ENCODE peak calls at places on chromosomes 7 and 10, in seven cellular contexts. One of them, this sample, is unnamed.

GRCh38 chr10:70343312-70343711 is 39.1 kb downstream of the LRRC20 start:
- DNase-seq in hypothalamus: no peak
- DNase-seq in heart left ventricle: peak; percentile 41
- DNase-seq in naive thymus-derived CD8-positive, alpha-beta T cell: no peak
- DNase-seq in stimulated activated CD8-positive, alpha-beta memory T cell treated with anti-CD3 and anti-CD28 coated beads, Interleukin-15, amount 100 ng/mL, for 24 hours: no peak
- DNase-seq in Calu3: no peak
- DNase-seq in activated T-cell treated with anti-CD3 and anti-CD28 coated beads, Interleukin-2, amount 50 U/mL, for 48 hours: no peak
- DNase-seq in this sample: no peak

GRCh38 chr10:119090968-119091367 is 10.4 kb upstream of the EIF3A start:
- DNase-seq in hypothalamus: no peak
- DNase-seq in heart left ventricle: no peak
- DNase-seq in naive thymus-derived CD8-positive, alpha-beta T cell: no peak
- DNase-seq in stimulated activated CD8-positive, alpha-beta memory T cell treated with anti-CD3 and anti-CD28 coated beads, Interleukin-15, amount 100 ng/mL, for 24 hours: no peak
- DNase-seq in Calu3: peak; percentile 42
- DNase-seq in activated T-cell treated with anti-CD3 and anti-CD28 coated beads, Interleukin-2, amount 50 U/mL, for 48 hours: no peak
- DNase-seq in this sample: no peak

GRCh38 chr10:5466451-5466996 is 32.8 kb downstream of the CALML5 start:
- DNase-seq in hypothalamus: no peak
- DNase-seq in heart left ventricle: no peak
- DNase-seq in naive thymus-derived CD8-positive, alpha-beta T cell: no peak
- DNase-seq in stimulated activated CD8-positive, alpha-beta memory T cell treated with anti-CD3 and anti-CD28 coated beads, Interleukin-15, amount 100 ng/mL, for 24 hours: no peak
- DNase-seq in Calu3: peak; percentile 59
- DNase-seq in activated T-cell treated with anti-CD3 and anti-CD28 coated beads, Interleukin-2, amount 50 U/mL, for 48 hours: no peak
- DNase-seq in this sample: no peak

GRCh38 chr10:127600479-127600878 is 51.4 kb downstream of the NPS start:
- DNase-seq in hypothalamus: no peak
- DNase-seq in heart left ventricle: no peak
- DNase-seq in naive thymus-derived CD8-positive, alpha-beta T cell: no peak
- DNase-seq in stimulated activated CD8-positive, alpha-beta memory T cell treated with anti-CD3 and anti-CD28 coated beads, Interleukin-15, amount 100 ng/mL, for 24 hours: no peak
- DNase-seq in Calu3: no peak
- DNase-seq in activated T-cell treated with anti-CD3 and anti-CD28 coated beads, Interleukin-2, amount 50 U/mL, for 48 hours: no peak
- DNase-seq in this sample: peak; percentile 5

GRCh38 chr7:22858640-22859561 is 36.3 kb upstream of the TOMM7 start:
- DNase-seq in hypothalamus: no peak
- DNase-seq in heart left ventricle: no peak
- DNase-seq in naive thymus-derived CD8-positive, alpha-beta T cell: no peak
- DNase-seq in stimulated activated CD8-positive, alpha-beta memory T cell treated with anti-CD3 and anti-CD28 coated beads, Interleukin-15, amount 100 ng/mL, for 24 hours: no peak
- DNase-seq in Calu3: no peak
- DNase-seq in activated T-cell treated with anti-CD3 and anti-CD28 coated beads, Interleukin-2, amount 50 U/mL, for 48 hours: no peak
- DNase-seq in this sample: no peak

GRCh38 chr7:36280840-36281812 is 108.5 kb upstream of the ANLN start:
- DNase-seq in hypothalamus: peak; percentile 41
- DNase-seq in heart left ventricle: peak; percentile 69
- DNase-seq in naive thymus-derived CD8-positive, alpha-beta T cell: no peak
- DNase-seq in stimulated activated CD8-positive, alpha-beta memory T cell treated with anti-CD3 and anti-CD28 coated beads, Interleukin-15, amount 100 ng/mL, for 24 hours: no peak
- DNase-seq in Calu3: peak; percentile 86
- DNase-seq in activated T-cell treated with anti-CD3 and anti-CD28 coated beads, Interleukin-2, amount 50 U/mL, for 48 hours: no peak
- DNase-seq in this sample: no peak

GRCh38 chr7:124662937-124663336 is 102.7 kb downstream of the GPR37 start:
- DNase-seq in hypothalamus: no peak
- DNase-seq in heart left ventricle: no peak
- DNase-seq in naive thymus-derived CD8-positive, alpha-beta T cell: no peak
- DNase-seq in stimulated activated CD8-positive, alpha-beta memory T cell treated with anti-CD3 and anti-CD28 coated beads, Interleukin-15, amount 100 ng/mL, for 24 hours: no peak
- DNase-seq in Calu3: no peak
- DNase-seq in activated T-cell treated with anti-CD3 and anti-CD28 coated beads, Interleukin-2, amount 50 U/mL, for 48 hours: no peak
- DNase-seq in this sample: no peak

GRCh38 chr10:123146013-123146891 is 1.7 kb upstream of the HMX2 start:
- DNase-seq in hypothalamus: no peak
- DNase-seq in heart left ventricle: no peak
- DNase-seq in naive thymus-derived CD8-positive, alpha-beta T cell: no peak
- DNase-seq in stimulated activated CD8-positive, alpha-beta memory T cell treated with anti-CD3 and anti-CD28 coated beads, Interleukin-15, amount 100 ng/mL, for 24 hours: no peak
- DNase-seq in Calu3: no peak
- DNase-seq in activated T-cell treated with anti-CD3 and anti-CD28 coated beads, Interleukin-2, amount 50 U/mL, for 48 hours: peak; percentile 45
- DNase-seq in this sample: no peak

GRCh38 chr10:110803830-110804338 is 67.8 kb upstream of the PDCD4 start:
- DNase-seq in hypothalamus: no peak
- DNase-seq in heart left ventricle: no peak
- DNase-seq in naive thymus-derived CD8-positive, alpha-beta T cell: peak; percentile 38
- DNase-seq in stimulated activated CD8-positive, alpha-beta memory T cell treated with anti-CD3 and anti-CD28 coated beads, Interleukin-15, amount 100 ng/mL, for 24 hours: no peak
- DNase-seq in Calu3: peak; percentile 40
- DNase-seq in activated T-cell treated with anti-CD3 and anti-CD28 coated beads, Interleukin-2, amount 50 U/mL, for 48 hours: peak; percentile 53
- DNase-seq in this sample: peak; percentile 71

GRCh38 chr7:98956469-98956868 is 78.1 kb downstream of the TRRAP start:
- DNase-seq in hypothalamus: no peak
- DNase-seq in heart left ventricle: peak; percentile 46
- DNase-seq in naive thymus-derived CD8-positive, alpha-beta T cell: no peak
- DNase-seq in stimulated activated CD8-positive, alpha-beta memory T cell treated with anti-CD3 and anti-CD28 coated beads, Interleukin-15, amount 100 ng/mL, for 24 hours: no peak
- DNase-seq in Calu3: no peak
- DNase-seq in activated T-cell treated with anti-CD3 and anti-CD28 coated beads, Interleukin-2, amount 50 U/mL, for 48 hours: no peak
- DNase-seq in this sample: no peak

GRCh38 chr10:30591249-30591670 is 38.3 kb downstream of the LYZL2 start:
- DNase-seq in hypothalamus: no peak
- DNase-seq in heart left ventricle: peak; percentile 21
- DNase-seq in naive thymus-derived CD8-positive, alpha-beta T cell: peak; percentile 45
- DNase-seq in stimulated activated CD8-positive, alpha-beta memory T cell treated with anti-CD3 and anti-CD28 coated beads, Interleukin-15, amount 100 ng/mL, for 24 hours: no peak
- DNase-seq in Calu3: peak; percentile 51
- DNase-seq in activated T-cell treated with anti-CD3 and anti-CD28 coated beads, Interleukin-2, amount 50 U/mL, for 48 hours: peak; percentile 56
- DNase-seq in this sample: peak; percentile 45

GRCh38 chr7:2689951-2690705 is 2.1 kb downstream of the AMZ1 start:
- DNase-seq in hypothalamus: no peak
- DNase-seq in heart left ventricle: no peak
- DNase-seq in naive thymus-derived CD8-positive, alpha-beta T cell: no peak
- DNase-seq in stimulated activated CD8-positive, alpha-beta memory T cell treated with anti-CD3 and anti-CD28 coated beads, Interleukin-15, amount 100 ng/mL, for 24 hours: no peak
- DNase-seq in Calu3: no peak
- DNase-seq in activated T-cell treated with anti-CD3 and anti-CD28 coated beads, Interleukin-2, amount 50 U/mL, for 48 hours: no peak
- DNase-seq in this sample: no peak

GRCh38 chr10:114258274-114258840 is 19.3 kb downstream of the VWA2 start:
- DNase-seq in hypothalamus: no peak
- DNase-seq in heart left ventricle: no peak
- DNase-seq in naive thymus-derived CD8-positive, alpha-beta T cell: no peak
- DNase-seq in stimulated activated CD8-positive, alpha-beta memory T cell treated with anti-CD3 and anti-CD28 coated beads, Interleukin-15, amount 100 ng/mL, for 24 hours: no peak
- DNase-seq in Calu3: no peak
- DNase-seq in activated T-cell treated with anti-CD3 and anti-CD28 coated beads, Interleukin-2, amount 50 U/mL, for 48 hours: no peak
- DNase-seq in this sample: no peak

GRCh38 chr10:79056736-79057391 is 11.9 kb upstream of the ZMIZ1 start:
- DNase-seq in hypothalamus: no peak
- DNase-seq in heart left ventricle: no peak
- DNase-seq in naive thymus-derived CD8-positive, alpha-beta T cell: no peak
- DNase-seq in stimulated activated CD8-positive, alpha-beta memory T cell treated with anti-CD3 and anti-CD28 coated beads, Interleukin-15, amount 100 ng/mL, for 24 hours: no peak
- DNase-seq in Calu3: no peak
- DNase-seq in activated T-cell treated with anti-CD3 and anti-CD28 coated beads, Interleukin-2, amount 50 U/mL, for 48 hours: no peak
- DNase-seq in this sample: no peak

GRCh38 chr10:790821-791551 is 101.5 kb upstream of the DIP2C start:
- DNase-seq in hypothalamus: no peak
- DNase-seq in heart left ventricle: no peak
- DNase-seq in naive thymus-derived CD8-positive, alpha-beta T cell: no peak
- DNase-seq in stimulated activated CD8-positive, alpha-beta memory T cell treated with anti-CD3 and anti-CD28 coated beads, Interleukin-15, amount 100 ng/mL, for 24 hours: no peak
- DNase-seq in Calu3: no peak
- DNase-seq in activated T-cell treated with anti-CD3 and anti-CD28 coated beads, Interleukin-2, amount 50 U/mL, for 48 hours: no peak
- DNase-seq in this sample: no peak

GRCh38 chr10:72058989-72059842 is 29.1 kb downstream of the SPOCK2 start:
- DNase-seq in hypothalamus: no peak
- DNase-seq in heart left ventricle: no peak
- DNase-seq in naive thymus-derived CD8-positive, alpha-beta T cell: no peak
- DNase-seq in stimulated activated CD8-positive, alpha-beta memory T cell treated with anti-CD3 and anti-CD28 coated beads, Interleukin-15, amount 100 ng/mL, for 24 hours: no peak
- DNase-seq in Calu3: no peak
- DNase-seq in activated T-cell treated with anti-CD3 and anti-CD28 coated beads, Interleukin-2, amount 50 U/mL, for 48 hours: peak; percentile 54
- DNase-seq in this sample: no peak

GRCh38 chr7:78265486-78265885 is 466.9 kb downstream of the PHTF2 start:
- DNase-seq in hypothalamus: no peak
- DNase-seq in heart left ventricle: no peak
- DNase-seq in naive thymus-derived CD8-positive, alpha-beta T cell: no peak
- DNase-seq in stimulated activated CD8-positive, alpha-beta memory T cell treated with anti-CD3 and anti-CD28 coated beads, Interleukin-15, amount 100 ng/mL, for 24 hours: no peak
- DNase-seq in Calu3: no peak
- DNase-seq in activated T-cell treated with anti-CD3 and anti-CD28 coated beads, Interleukin-2, amount 50 U/mL, for 48 hours: no peak
- DNase-seq in this sample: no peak

GRCh38 chr10:101012525-101013364 is 13.1 kb downstream of the LZTS2 start:
- DNase-seq in hypothalamus: peak; percentile 70
- DNase-seq in heart left ventricle: peak; percentile 90
- DNase-seq in naive thymus-derived CD8-positive, alpha-beta T cell: peak; percentile 73
- DNase-seq in stimulated activated CD8-positive, alpha-beta memory T cell treated with anti-CD3 and anti-CD28 coated beads, Interleukin-15, amount 100 ng/mL, for 24 hours: peak; percentile 35
- DNase-seq in Calu3: peak; percentile 84
- DNase-seq in activated T-cell treated with anti-CD3 and anti-CD28 coated beads, Interleukin-2, amount 50 U/mL, for 48 hours: peak; percentile 88
- DNase-seq in this sample: peak; percentile 76

GRCh38 chr7:3194501-3195141 is 106.4 kb upstream of the SDK1 start:
- DNase-seq in hypothalamus: no peak
- DNase-seq in heart left ventricle: no peak
- DNase-seq in naive thymus-derived CD8-positive, alpha-beta T cell: no peak
- DNase-seq in stimulated activated CD8-positive, alpha-beta memory T cell treated with anti-CD3 and anti-CD28 coated beads, Interleukin-15, amount 100 ng/mL, for 24 hours: no peak
- DNase-seq in Calu3: peak; percentile 95
- DNase-seq in activated T-cell treated with anti-CD3 and anti-CD28 coated beads, Interleukin-2, amount 50 U/mL, for 48 hours: no peak
- DNase-seq in this sample: no peak

GRCh38 chr7:44315504-44315903 is 9.9 kb downstream of the CAMK2B start:
- DNase-seq in hypothalamus: no peak
- DNase-seq in heart left ventricle: no peak
- DNase-seq in naive thymus-derived CD8-positive, alpha-beta T cell: no peak
- DNase-seq in stimulated activated CD8-positive, alpha-beta memory T cell treated with anti-CD3 and anti-CD28 coated beads, Interleukin-15, amount 100 ng/mL, for 24 hours: no peak
- DNase-seq in Calu3: no peak
- DNase-seq in activated T-cell treated with anti-CD3 and anti-CD28 coated beads, Interleukin-2, amount 50 U/mL, for 48 hours: no peak
- DNase-seq in this sample: no peak

GRCh38 chr7:121901026-121901425 is 28.1 kb downstream of the PTPRZ1 start:
- DNase-seq in hypothalamus: no peak
- DNase-seq in heart left ventricle: no peak
- DNase-seq in naive thymus-derived CD8-positive, alpha-beta T cell: no peak
- DNase-seq in stimulated activated CD8-positive, alpha-beta memory T cell treated with anti-CD3 and anti-CD28 coated beads, Interleukin-15, amount 100 ng/mL, for 24 hours: no peak
- DNase-seq in Calu3: no peak
- DNase-seq in activated T-cell treated with anti-CD3 and anti-CD28 coated beads, Interleukin-2, amount 50 U/mL, for 48 hours: no peak
- DNase-seq in this sample: no peak

GRCh38 chr7:151756076-151756731 is 120.7 kb downstream of the PRKAG2 start:
- DNase-seq in hypothalamus: no peak
- DNase-seq in heart left ventricle: no peak
- DNase-seq in naive thymus-derived CD8-positive, alpha-beta T cell: peak; percentile 50
- DNase-seq in stimulated activated CD8-positive, alpha-beta memory T cell treated with anti-CD3 and anti-CD28 coated beads, Interleukin-15, amount 100 ng/mL, for 24 hours: peak; percentile 28
- DNase-seq in Calu3: peak; percentile 20
- DNase-seq in activated T-cell treated with anti-CD3 and anti-CD28 coated beads, Interleukin-2, amount 50 U/mL, for 48 hours: peak; percentile 76
- DNase-seq in this sample: no peak

GRCh38 chr7:158061031-158061630 is 526.5 kb downstream of the PTPRN2 start:
- DNase-seq in hypothalamus: no peak
- DNase-seq in heart left ventricle: no peak
- DNase-seq in naive thymus-derived CD8-positive, alpha-beta T cell: no peak
- DNase-seq in stimulated activated CD8-positive, alpha-beta memory T cell treated with anti-CD3 and anti-CD28 coated beads, Interleukin-15, amount 100 ng/mL, for 24 hours: no peak
- DNase-seq in Calu3: no peak
- DNase-seq in activated T-cell treated with anti-CD3 and anti-CD28 coated beads, Interleukin-2, amount 50 U/mL, for 48 hours: no peak
- DNase-seq in this sample: no peak

GRCh38 chr7:84783161-84783803 is 403.6 kb downstream of the SEMA3D start:
- DNase-seq in hypothalamus: no peak
- DNase-seq in heart left ventricle: no peak
- DNase-seq in naive thymus-derived CD8-positive, alpha-beta T cell: no peak
- DNase-seq in stimulated activated CD8-positive, alpha-beta memory T cell treated with anti-CD3 and anti-CD28 coated beads, Interleukin-15, amount 100 ng/mL, for 24 hours: no peak
- DNase-seq in Calu3: peak; percentile 3
- DNase-seq in activated T-cell treated with anti-CD3 and anti-CD28 coated beads, Interleukin-2, amount 50 U/mL, for 48 hours: no peak
- DNase-seq in this sample: no peak

GRCh38 chr7:29811597-29811996 is 5.3 kb downstream of the WIPF3 start:
- DNase-seq in hypothalamus: no peak
- DNase-seq in heart left ventricle: no peak
- DNase-seq in naive thymus-derived CD8-positive, alpha-beta T cell: no peak
- DNase-seq in stimulated activated CD8-positive, alpha-beta memory T cell treated with anti-CD3 and anti-CD28 coated beads, Interleukin-15, amount 100 ng/mL, for 24 hours: no peak
- DNase-seq in Calu3: no peak
- DNase-seq in activated T-cell treated with anti-CD3 and anti-CD28 coated beads, Interleukin-2, amount 50 U/mL, for 48 hours: no peak
- DNase-seq in this sample: no peak

GRCh38 chr10:21329995-21330627 is 195.4 kb downstream of the SKIDA1 start:
- DNase-seq in hypothalamus: no peak
- DNase-seq in heart left ventricle: peak; percentile 25
- DNase-seq in naive thymus-derived CD8-positive, alpha-beta T cell: no peak
- DNase-seq in stimulated activated CD8-positive, alpha-beta memory T cell treated with anti-CD3 and anti-CD28 coated beads, Interleukin-15, amount 100 ng/mL, for 24 hours: no peak
- DNase-seq in Calu3: peak; percentile 65
- DNase-seq in activated T-cell treated with anti-CD3 and anti-CD28 coated beads, Interleukin-2, amount 50 U/mL, for 48 hours: no peak
- DNase-seq in this sample: no peak

GRCh38 chr10:87546221-87546620 is 41.5 kb downstream of the MINPP1 start:
- DNase-seq in hypothalamus: no peak
- DNase-seq in heart left ventricle: no peak
- DNase-seq in naive thymus-derived CD8-positive, alpha-beta T cell: no peak
- DNase-seq in stimulated activated CD8-positive, alpha-beta memory T cell treated with anti-CD3 and anti-CD28 coated beads, Interleukin-15, amount 100 ng/mL, for 24 hours: no peak
- DNase-seq in Calu3: no peak
- DNase-seq in activated T-cell treated with anti-CD3 and anti-CD28 coated beads, Interleukin-2, amount 50 U/mL, for 48 hours: no peak
- DNase-seq in this sample: no peak

GRCh38 chr7:44881610-44882009 is 3.7 kb downstream of the PURB start:
- DNase-seq in hypothalamus: no peak
- DNase-seq in heart left ventricle: no peak
- DNase-seq in naive thymus-derived CD8-positive, alpha-beta T cell: no peak
- DNase-seq in stimulated activated CD8-positive, alpha-beta memory T cell treated with anti-CD3 and anti-CD28 coated beads, Interleukin-15, amount 100 ng/mL, for 24 hours: no peak
- DNase-seq in Calu3: no peak
- DNase-seq in activated T-cell treated with anti-CD3 and anti-CD28 coated beads, Interleukin-2, amount 50 U/mL, for 48 hours: no peak
- DNase-seq in this sample: no peak

GRCh38 chr10:86060386-86061280 is 306.0 kb downstream of the GRID1 start:
- DNase-seq in hypothalamus: no peak
- DNase-seq in heart left ventricle: no peak
- DNase-seq in naive thymus-derived CD8-positive, alpha-beta T cell: no peak
- DNase-seq in stimulated activated CD8-positive, alpha-beta memory T cell treated with anti-CD3 and anti-CD28 coated beads, Interleukin-15, amount 100 ng/mL, for 24 hours: no peak
- DNase-seq in Calu3: no peak
- DNase-seq in activated T-cell treated with anti-CD3 and anti-CD28 coated beads, Interleukin-2, amount 50 U/mL, for 48 hours: no peak
- DNase-seq in this sample: no peak

GRCh38 chr7:98423043-98423442 is 22.2 kb upstream of the BAIAP2L1 start:
- DNase-seq in hypothalamus: no peak
- DNase-seq in heart left ventricle: no peak
- DNase-seq in naive thymus-derived CD8-positive, alpha-beta T cell: no peak
- DNase-seq in stimulated activated CD8-positive, alpha-beta memory T cell treated with anti-CD3 and anti-CD28 coated beads, Interleukin-15, amount 100 ng/mL, for 24 hours: no peak
- DNase-seq in Calu3: no peak
- DNase-seq in activated T-cell treated with anti-CD3 and anti-CD28 coated beads, Interleukin-2, amount 50 U/mL, for 48 hours: no peak
- DNase-seq in this sample: no peak

GRCh38 chr7:156777364-156778069 is 115.5 kb downstream of the LMBR1 start:
- DNase-seq in hypothalamus: no peak
- DNase-seq in heart left ventricle: no peak
- DNase-seq in naive thymus-derived CD8-positive, alpha-beta T cell: no peak
- DNase-seq in stimulated activated CD8-positive, alpha-beta memory T cell treated with anti-CD3 and anti-CD28 coated beads, Interleukin-15, amount 100 ng/mL, for 24 hours: no peak
- DNase-seq in Calu3: no peak
- DNase-seq in activated T-cell treated with anti-CD3 and anti-CD28 coated beads, Interleukin-2, amount 50 U/mL, for 48 hours: peak; percentile 51
- DNase-seq in this sample: no peak

GRCh38 chr7:19957664-19958063 is 184.2 kb upstream of the TMEM196 start:
- DNase-seq in hypothalamus: no peak
- DNase-seq in heart left ventricle: no peak
- DNase-seq in naive thymus-derived CD8-positive, alpha-beta T cell: no peak
- DNase-seq in stimulated activated CD8-positive, alpha-beta memory T cell treated with anti-CD3 and anti-CD28 coated beads, Interleukin-15, amount 100 ng/mL, for 24 hours: no peak
- DNase-seq in Calu3: no peak
- DNase-seq in activated T-cell treated with anti-CD3 and anti-CD28 coated beads, Interleukin-2, amount 50 U/mL, for 48 hours: no peak
- DNase-seq in this sample: no peak

GRCh38 chr10:20276127-20276979 is 460.1 kb downstream of the PLXDC2 start:
- DNase-seq in hypothalamus: no peak
- DNase-seq in heart left ventricle: no peak
- DNase-seq in naive thymus-derived CD8-positive, alpha-beta T cell: no peak
- DNase-seq in stimulated activated CD8-positive, alpha-beta memory T cell treated with anti-CD3 and anti-CD28 coated beads, Interleukin-15, amount 100 ng/mL, for 24 hours: no peak
- DNase-seq in Calu3: no peak
- DNase-seq in activated T-cell treated with anti-CD3 and anti-CD28 coated beads, Interleukin-2, amount 50 U/mL, for 48 hours: no peak
- DNase-seq in this sample: peak; percentile 5

GRCh38 chr10:132404911-132405462 is 8.0 kb downstream of the PWWP2B start:
- DNase-seq in hypothalamus: no peak
- DNase-seq in heart left ventricle: no peak
- DNase-seq in naive thymus-derived CD8-positive, alpha-beta T cell: no peak
- DNase-seq in stimulated activated CD8-positive, alpha-beta memory T cell treated with anti-CD3 and anti-CD28 coated beads, Interleukin-15, amount 100 ng/mL, for 24 hours: no peak
- DNase-seq in Calu3: no peak
- DNase-seq in activated T-cell treated with anti-CD3 and anti-CD28 coated beads, Interleukin-2, amount 50 U/mL, for 48 hours: no peak
- DNase-seq in this sample: no peak

GRCh38 chr10:91220954-91221696 is 662 bp downstream of the PCGF5 start:
- DNase-seq in hypothalamus: no peak
- DNase-seq in heart left ventricle: peak; percentile 33
- DNase-seq in naive thymus-derived CD8-positive, alpha-beta T cell: peak; percentile 22
- DNase-seq in stimulated activated CD8-positive, alpha-beta memory T cell treated with anti-CD3 and anti-CD28 coated beads, Interleukin-15, amount 100 ng/mL, for 24 hours: no peak
- DNase-seq in Calu3: no peak
- DNase-seq in activated T-cell treated with anti-CD3 and anti-CD28 coated beads, Interleukin-2, amount 50 U/mL, for 48 hours: no peak
- DNase-seq in this sample: peak; percentile 26